ENCODE peak calls at places on chromosome 2, in seven cellular contexts. M is K562, V is HepG2, N is HCT116, E is SK-N-SH, H is GM12878, L is H1. J is an unnamed sample.

GRCh38 chr2:39390126-39390692 is 46.9 kb downstream of the MAP4K3 start:
- DNase-seq in M (no peak), V (no peak), N (no peak), E (no peak), H (no peak), L (no peak), J (no peak)

GRCh38 chr2:69594341-69594740 is 49.2 kb downstream of the AAK1 start:
- DNase-seq in M (no peak), V (no peak), N (no peak), E (no peak), H (no peak), L (no peak), J (no peak)

GRCh38 chr2:66790651-66791181 is 355.8 kb downstream of the MEIS1 start:
- DNase-seq in M (no peak), V (no peak), N (no peak), E (no peak), H (no peak), L (no peak), J (no peak)

GRCh38 chr2:7427293-7428060 is 510.3 kb downstream of the RNF144A start:
- DNase-seq in M (peak), V (peak), N (peak), E (peak), H (peak), L (peak), J (peak)

GRCh38 chr2:9748586-9748985 is 94.7 kb upstream of the TAF1B start:
- DNase-seq in M (no peak), V (no peak), N (no peak), E (no peak), H (no peak), L (no peak), J (no peak)

GRCh38 chr2:28326469-28326805 is 66.2 kb upstream of the FOSL2 start:
- DNase-seq in M (no peak), V (no peak), N (no peak), E (no peak), H (no peak), L (no peak), J (no peak)

GRCh38 chr2:182229288-182229687 is 197.5 kb downstream of the PDE1A start:
- DNase-seq in M (no peak), V (no peak), N (no peak), E (no peak), H (no peak), L (no peak), J (no peak)

GRCh38 chr2:95062716-95063400 is 37.4 kb downstream of the MAL start:
- DNase-seq in M (no peak), V (peak), N (no peak), E (no peak), H (peak), L (no peak), J (peak)

GRCh38 chr2:18648161-18648560 is 58.8 kb upstream of the NT5C1B start:
- DNase-seq in M (no peak), V (no peak), N (no peak), E (no peak), H (no peak), L (no peak), J (no peak)

GRCh38 chr2:26008851-26009566 is 24.9 kb upstream of the RAB10 start:
- DNase-seq in M (no peak), V (peak), N (peak), E (no peak), H (peak), L (no peak), J (no peak)

GRCh38 chr2:38716185-38716584 is 35.0 kb downstream of the SRSF7 start:
- DNase-seq in M (no peak), V (peak), N (no peak), E (no peak), H (no peak), L (no peak), J (no peak)

GRCh38 chr2:234521536-234521935 is 24.7 kb upstream of the ARL4C start:
- DNase-seq in M (no peak), V (no peak), N (no peak), E (no peak), H (no peak), L (no peak), J (no peak)

GRCh38 chr2:186460465-186460864 is 25.6 kb upstream of the ZC3H15 start:
- DNase-seq in M (no peak), V (peak), N (no peak), E (peak), H (no peak), L (no peak), J (no peak)

GRCh38 chr2:230987137-230988020 is 8.5 kb upstream of the SPATA3 start:
- DNase-seq in M (peak), V (peak), N (peak), E (peak), H (no peak), L (peak), J (peak)
- TF ChIP-seq JUND in M (no peak), V (no peak), N (no peak), E (no peak), H (peak), L (no peak), J (no peak)

GRCh38 chr2:195721042-195721441 is 64.0 kb downstream of the SLC39A10 start:
- DNase-seq in M (no peak), V (no peak), N (peak), E (no peak), H (no peak), L (no peak), J (no peak)
- TF ChIP-seq JUND in M (no peak), V (no peak), N (peak), E (no peak), H (no peak), L (no peak), J (no peak)

GRCh38 chr2:237208373-237209045 is 122.8 kb downstream of the COPS8 start:
- DNase-seq in M (no peak), V (no peak), N (no peak), E (peak), H (no peak), L (no peak), J (no peak)
- TF ChIP-seq JUND in M (no peak), V (no peak), N (no peak), E (no peak), H (no peak), L (no peak), J (no peak)

DNA sequence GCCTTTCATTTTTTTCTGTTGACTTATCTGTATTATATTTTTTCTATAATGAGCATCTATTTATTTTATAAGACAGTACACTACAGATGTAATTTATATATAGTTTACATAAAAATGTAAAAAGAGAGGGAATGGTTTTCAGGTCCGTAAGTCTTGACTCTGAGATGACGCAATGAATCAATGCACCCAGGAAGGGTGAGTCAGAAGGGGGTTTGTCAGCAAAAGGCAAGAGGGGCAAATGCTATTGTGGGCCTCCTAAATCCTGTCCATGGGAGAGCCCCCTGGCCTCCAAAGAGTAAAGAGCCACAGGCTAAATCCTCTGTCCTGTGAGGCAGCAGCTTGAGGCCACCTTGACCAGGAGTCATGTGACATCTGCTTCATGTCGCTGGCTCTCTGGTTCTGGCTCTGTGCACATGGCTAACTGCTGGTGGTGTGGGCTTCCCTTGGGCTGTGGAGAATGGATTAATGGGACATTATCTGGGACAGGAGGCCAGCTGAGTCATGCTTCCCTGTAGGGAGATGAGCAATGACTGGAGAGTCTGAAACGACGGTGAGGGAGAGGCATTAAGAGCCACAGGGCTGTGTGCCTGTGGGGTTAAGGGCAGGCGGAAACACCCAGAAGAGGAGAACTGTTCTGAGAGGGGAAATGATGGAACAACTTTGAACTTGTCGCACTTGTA is 22.8 kb upstream of the ASB18 start:
- DNase-seq in M (no peak), V (no peak), N (no peak), E (no peak), H (no peak), L (no peak), J (no peak)
- TF ChIP-seq JUND in M (no peak), V (no peak), N (no peak), E (no peak), H (no peak), L (no peak), J (no peak)

GRCh38 chr2:202339052-202339870 is 36.9 kb upstream of the BMPR2 start:
- DNase-seq in M (no peak), V (peak), N (no peak), E (no peak), H (no peak), L (no peak), J (no peak)

GRCh38 chr2:202346180-202346579 is 29.9 kb upstream of the BMPR2 start:
- DNase-seq in M (no peak), V (no peak), N (no peak), E (no peak), H (no peak), L (no peak), J (no peak)

GRCh38 chr2:202344178-202344577 is 31.9 kb upstream of the BMPR2 start:
- DNase-seq in M (no peak), V (no peak), N (no peak), E (no peak), H (no peak), L (no peak), J (no peak)
- TF ChIP-seq JUND in M (no peak), V (no peak), N (no peak), E (no peak), H (no peak), L (no peak), J (no peak)

DNA sequence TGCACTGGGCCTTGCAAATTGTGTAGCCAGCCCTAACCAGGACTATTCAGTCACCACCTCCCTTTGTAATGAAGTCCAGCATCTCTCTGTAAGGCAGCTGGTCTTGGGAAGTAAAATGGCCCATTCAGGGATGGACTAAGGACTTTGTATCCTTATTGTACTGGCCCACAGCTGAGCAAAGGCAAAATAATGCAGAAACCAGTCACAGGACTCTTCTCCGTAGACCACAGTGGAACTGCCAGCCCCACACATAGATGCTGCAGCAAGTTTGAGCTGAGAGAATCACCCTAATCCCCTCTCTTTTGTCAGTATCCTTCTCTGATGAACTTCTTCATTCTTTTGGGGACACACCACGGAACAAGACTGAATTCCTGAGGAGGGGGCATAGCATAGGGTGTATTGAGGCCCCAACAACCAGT is 73.6 kb upstream of the RTN4 start:
- DNase-seq in M (no peak), V (no peak), N (no peak), E (no peak), H (no peak), L (no peak), J (no peak)
- TF ChIP-seq JUND in M (no peak), V (no peak), N (no peak), E (no peak), H (no peak), L (no peak), J (no peak)

DNA sequence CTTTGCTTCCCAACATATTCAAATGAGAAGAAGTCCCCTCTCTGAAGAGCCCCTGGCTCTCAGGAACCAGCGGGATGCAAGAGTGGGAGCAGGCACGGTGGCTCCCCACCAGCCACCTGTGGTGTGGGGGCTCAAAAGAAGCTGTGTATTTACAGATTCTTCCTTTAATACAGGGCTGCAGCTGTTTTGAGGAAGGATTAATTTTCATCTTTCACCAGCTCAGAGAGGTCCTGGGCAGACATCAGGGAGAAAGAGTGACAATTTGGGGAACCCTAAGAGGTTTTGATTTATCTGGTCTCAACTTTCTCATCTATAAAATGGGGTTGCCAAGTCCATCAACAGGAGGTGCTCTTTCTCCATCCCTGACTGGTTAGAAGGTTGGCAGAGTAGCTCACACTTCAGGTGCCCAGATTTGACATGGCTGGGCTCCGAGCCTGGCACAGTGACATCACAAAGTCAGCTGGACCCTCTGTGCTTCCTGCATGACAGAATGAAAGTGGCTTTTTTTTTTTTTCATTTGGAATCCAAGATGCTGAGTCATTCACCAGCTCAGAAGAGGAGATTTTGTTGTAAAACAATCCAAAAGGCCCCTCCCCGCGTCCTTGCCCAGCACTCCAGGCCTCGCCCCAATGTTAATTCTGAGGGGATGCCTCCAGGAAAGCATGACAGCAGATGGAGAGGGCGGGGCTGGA is 15.5 kb upstream of the SIX2 start:
- DNase-seq in M (no peak), V (no peak), N (peak), E (no peak), H (no peak), L (no peak), J (no peak)
- TF ChIP-seq JUND in M (no peak), V (no peak), N (no peak), E (peak), H (no peak), L (no peak), J (no peak)

GRCh38 chr2:43838560-43839267 is at the start of the genes ABCG5 and ABCG8:
- DNase-seq in M (no peak), V (peak), N (no peak), E (no peak), H (no peak), L (no peak), J (no peak)
- TF ChIP-seq JUND in M (no peak), V (no peak), N (no peak), E (no peak), H (no peak), L (no peak), J (no peak)

DNA sequence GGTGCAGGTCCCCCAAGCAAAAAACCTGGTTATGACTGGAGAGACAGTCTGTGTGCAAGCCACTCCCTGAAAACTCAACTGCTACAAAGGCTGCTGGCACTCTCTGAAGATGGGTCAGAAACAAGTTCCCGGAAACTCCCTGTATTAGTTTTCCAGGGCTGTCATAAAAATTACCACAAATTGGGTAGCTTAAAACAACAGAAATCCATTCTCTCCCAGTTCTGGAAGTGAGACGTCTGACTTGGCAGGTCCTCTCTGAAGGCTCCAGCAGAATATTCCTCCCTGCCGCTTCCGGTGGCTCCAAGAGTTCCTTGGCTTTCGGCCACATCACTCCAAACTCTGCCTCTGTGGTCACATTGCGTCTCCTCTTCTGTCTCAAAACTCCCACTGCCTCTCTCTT is 30.1 kb upstream of the SERPINE2 start:
- DNase-seq in M (no peak), V (no peak), N (no peak), E (no peak), H (no peak), L (no peak), J (no peak)
- TF ChIP-seq JUND in M (no peak), V (no peak), N (no peak), E (no peak), H (no peak), L (no peak), J (no peak)

J was measured in T47D.